ENCODE peak calls at places on chromosomes 2 and 18, in nine cellular contexts. D is GM12865, P is MCF 10A, U is fibroblast of mammary gland, I is coronary artery, Q is WTC11, E is endothelial cell, H is progenitor cell of endocrine pancreas, O is choroid plexus epithelial cell. M is an unnamed sample.

GRCh38 chr2:212940816-212941215 is 210.6 kb downstream of the IKZF2 start:
- DNase-seq in D (no peak), P (peak; percentile 96), U (peak; percentile 50), I (no peak), Q (peak; percentile 24), E (no peak), H (no peak), O (peak; percentile 77), M (peak; percentile 34)

GRCh38 chr2:19809206-19809605 is 92.6 kb downstream of the TTC32 start:
- DNase-seq in D (no peak), P (no peak), U (no peak), I (no peak), Q (no peak), E (no peak), H (no peak), O (no peak), M (no peak)

GRCh38 chr2:71609029-71609428 is 155.7 kb downstream of the DYSF start:
- DNase-seq in D (no peak), P (no peak), U (no peak), I (peak; percentile 61), Q (peak; percentile 3), E (peak; percentile 2), H (no peak), O (no peak), M (no peak)

GRCh38 chr2:200373973-200374416 is 67.5 kb downstream of the SPATS2L start:
- DNase-seq in D (peak; percentile 75), P (peak; percentile 52), U (no peak), I (no peak), Q (no peak), E (no peak), H (no peak), O (no peak), M (no peak)

GRCh38 chr2:238754259-238754658 is 93.6 kb upstream of the TWIST2 start:
- DNase-seq in D (no peak), P (peak; percentile 31), U (peak; percentile 15), I (no peak), Q (peak; percentile 28), E (no peak), H (no peak), O (no peak), M (no peak)

GRCh38 chr18:79910563-79910962 is 40.9 kb downstream of the SLC66A2 start:
- DNase-seq in D (no peak), P (no peak), U (no peak), I (no peak), Q (no peak), E (no peak), H (no peak), O (no peak), M (no peak)

GRCh38 chr2:241445426-241445825 is 63.0 kb downstream of the STK25 start:
- DNase-seq in D (peak; percentile 44), P (no peak), U (no peak), I (no peak), Q (no peak), E (no peak), H (no peak), O (peak; percentile 11), M (no peak)

GRCh38 chr2:38090928-38091327 is 15.0 kb upstream of the CYP1B1 start:
- DNase-seq in D (no peak), P (no peak), U (no peak), I (no peak), Q (no peak), E (no peak), H (no peak), O (no peak), M (no peak)

GRCh38 chr2:127575185-127575765 is 39.8 kb downstream of the MYO7B start:
- DNase-seq in D (no peak), P (no peak), U (no peak), I (no peak), Q (no peak), E (no peak), H (no peak), O (no peak), M (no peak)

GRCh38 chr18:79950440-79951341 is 762 bp downstream of the SLC66A2 start:
- DNase-seq in D (peak; percentile 41), P (no peak), U (peak; percentile 12), I (peak; percentile 71), Q (peak; percentile 41), E (peak; percentile 36), H (peak; percentile 28), O (no peak), M (no peak)

GRCh38 chr2:205590759-205591158 is 91.5 kb upstream of the NRP2 start:
- DNase-seq in D (no peak), P (peak; percentile 31), U (peak; percentile 67), I (no peak), Q (no peak), E (no peak), H (no peak), O (peak; percentile 36), M (peak; percentile 59)

GRCh38 chr2:152402780-152403388 is 67.9 kb downstream of the FMNL2 start:
- DNase-seq in D (no peak), P (no peak), U (no peak), I (no peak), Q (no peak), E (no peak), H (no peak), O (peak; percentile 60), M (no peak)

GRCh38 chr2:40256649-40257048 is 195.2 kb downstream of the SLC8A1 start:
- DNase-seq in D (peak; percentile 21), P (peak; percentile 38), U (no peak), I (no peak), Q (peak; percentile 57), E (peak; percentile 32), H (no peak), O (peak; percentile 17), M (no peak)

GRCh38 chr2:64860321-64860751 is 128.9 kb upstream of the SLC1A4 start:
- DNase-seq in D (peak; percentile 65), P (no peak), U (no peak), I (no peak), Q (no peak), E (no peak), H (no peak), O (no peak), M (no peak)

GRCh38 chr2:64858541-64859031 is 130.6 kb upstream of the SLC1A4 start:
- DNase-seq in D (no peak), P (no peak), U (no peak), I (no peak), Q (no peak), E (no peak), H (no peak), O (no peak), M (no peak)

GRCh38 chr2:64859208-64860161 is 129.7 kb upstream of the SLC1A4 start:
- DNase-seq in D (peak; percentile 74), P (peak; percentile 96), U (peak; percentile 94), I (peak; percentile 93), Q (peak; percentile 72), E (peak; percentile 37), H (peak; percentile 34), O (peak; percentile 90), M (peak; percentile 95)

GRCh38 chr2:64854773-64855237 is 134.4 kb upstream of the SLC1A4 start:
- DNase-seq in D (no peak), P (no peak), U (peak; percentile 89), I (no peak), Q (no peak), E (no peak), H (no peak), O (peak; percentile 80), M (peak; percentile 59)

GRCh38 chr2:64857581-64858471 is 131.4 kb upstream of the SLC1A4 start:
- DNase-seq in D (no peak), P (peak; percentile 38), U (peak; percentile 94), I (peak; percentile 79), Q (no peak), E (no peak), H (no peak), O (peak; percentile 68), M (peak; percentile 50)
- TF ChIP-seq CTCF in D (no peak), P (no peak), U (no peak), I (no peak), Q (no peak), E (no peak), H (no peak), O (no peak), M (no peak)

GRCh38 chr2:56666758-56667157 is 483.0 kb downstream of the CCDC85A start:
- DNase-seq in D (no peak), P (no peak), U (no peak), I (no peak), Q (no peak), E (no peak), H (no peak), O (no peak), M (no peak)

GRCh38 chr2:56676966-56677365 is 493.2 kb downstream of the CCDC85A start:
- DNase-seq in D (no peak), P (no peak), U (no peak), I (no peak), Q (no peak), E (no peak), H (no peak), O (no peak), M (no peak)

GRCh38 chr2:56671973-56672569 is 488.3 kb downstream of the CCDC85A start:
- DNase-seq in D (no peak), P (no peak), U (peak; percentile 43), I (no peak), Q (no peak), E (no peak), H (no peak), O (peak; percentile 26), M (peak; percentile 7)
- TF ChIP-seq CTCF in D (no peak), P (no peak), U (peak; percentile 18), I (no peak), Q (no peak), E (no peak), H (no peak), O (no peak), M (no peak)

GRCh38 chr2:165562235-165562634 is 92.7 kb downstream of the CSRNP3 start:
- DNase-seq in D (no peak), P (no peak), U (no peak), I (no peak), Q (no peak), E (no peak), H (no peak), O (no peak), M (no peak)

GRCh38 chr2:165560377-165560988 is 91.0 kb downstream of the CSRNP3 start:
- DNase-seq in D (no peak), P (no peak), U (no peak), I (no peak), Q (no peak), E (no peak), H (no peak), O (no peak), M (no peak)

GRCh38 chr2:165563468-165564225 is 94.1 kb downstream of the CSRNP3 start:
- DNase-seq in D (peak; percentile 12), P (peak; percentile 27), U (no peak), I (no peak), Q (no peak), E (no peak), H (no peak), O (no peak), M (no peak)

DNA sequence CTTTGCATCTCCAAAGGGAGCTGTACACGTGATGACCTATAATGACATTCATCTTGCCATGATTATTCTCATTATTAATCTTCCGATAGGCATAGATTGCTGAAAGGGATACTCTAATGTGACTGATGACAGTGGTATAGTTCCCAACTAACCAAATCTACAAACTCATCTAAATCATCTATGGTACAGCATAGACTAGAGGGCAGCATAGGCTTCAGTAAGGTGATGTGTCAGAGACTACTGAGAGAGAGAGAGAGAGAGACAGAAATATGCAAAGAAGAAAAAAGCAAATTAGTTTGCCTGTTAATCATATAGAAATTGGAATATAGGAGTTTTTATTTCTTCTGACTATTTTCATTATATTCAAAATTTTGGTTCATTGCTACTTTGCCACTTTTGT is 89.3 kb downstream of the CSRNP3 start:
- DNase-seq in D (no peak), P (no peak), U (peak; percentile 5), I (no peak), Q (no peak), E (no peak), H (no peak), O (peak; percentile 10), M (no peak)
- TF ChIP-seq CTCF in D (no peak), P (no peak), U (no peak), I (no peak), Q (no peak), E (no peak), H (no peak), O (no peak), M (no peak)

GRCh38 chr2:222862068-222862914 is 1.5 kb downstream of the ACSL3 start:
- DNase-seq in D (no peak), P (peak; percentile 50), U (peak; percentile 52), I (no peak), Q (no peak), E (no peak), H (no peak), O (peak; percentile 78), M (peak; percentile 66)
- TF ChIP-seq CTCF in D (no peak), P (peak; percentile 22), U (peak; percentile 21), I (no peak), Q (no peak), E (no peak), H (no peak), O (peak; percentile 57), M (peak; percentile 10)

M was measured in fibroblast of villous mesenchyme.